ENCODE peak calls at places on chromosome 5, in four cellular contexts. B is K562, Y is GM12878, L is HepG2. V is an unnamed sample.

GRCh38 chr5:158287643-158288228 is 428.8 kb upstream of the CLINT1 start:
- DNase-seq in B (no peak), Y (no peak), L (no peak), V (peak; percentile 51)

GRCh38 chr5:7850241-7850532 is 746 bp downstream of the CFAP90 start:
- DNase-seq in B (no peak), Y (no peak), L (peak; percentile 6), V (no peak)

GRCh38 chr5:147226512-147226911 is 8.3 kb upstream of the STK32A start:
- DNase-seq in B (no peak), Y (no peak), L (no peak), V (no peak)

GRCh38 chr5:111932207-111932606 is 175.2 kb upstream of the NREP start:
- DNase-seq in B (no peak), Y (no peak), L (no peak), V (no peak)

GRCh38 chr5:96433066-96433447 is at the start of gene PCSK1:
- DNase-seq in B (no peak), Y (no peak), L (no peak), V (no peak)

GRCh38 chr5:2895196-2895595 is 143.7 kb upstream of the IRX2 start:
- DNase-seq in B (no peak), Y (no peak), L (no peak), V (no peak)

GRCh38 chr5:154166901-154167791 is 23.4 kb upstream of the GALNT10 start:
- DNase-seq in B (no peak), Y (no peak), L (no peak), V (no peak)

GRCh38 chr5:61881821-61882220 is 424.2 kb upstream of the KIF2A start:
- DNase-seq in B (no peak), Y (no peak), L (no peak), V (no peak)

GRCh38 chr5:92353107-92354030 is 970.3 kb upstream of the ARRDC3 start:
- DNase-seq in B (no peak), Y (no peak), L (peak; percentile 71), V (no peak)

GRCh38 chr5:150658699-150659265 is 2.3 kb upstream of the MYOZ3 start:
- DNase-seq in B (no peak), Y (no peak), L (no peak), V (peak; percentile 26)

GRCh38 chr5:60700347-60700815 is 415 bp upstream of the DEPDC1B start:
- DNase-seq in B (peak; percentile 43), Y (no peak), L (peak; percentile 27), V (no peak)

GRCh38 chr5:1524799-1525623 is 1.3 kb upstream of the LPCAT1 start:
- DNase-seq in B (no peak), Y (no peak), L (no peak), V (no peak)

GRCh38 chr5:172187118-172188032 is 649 bp downstream of the STK10 start:
- DNase-seq in B (peak; percentile 76), Y (no peak), L (peak; percentile 44), V (peak; percentile 49)

GRCh38 chr5:132822650-132823480 is 7.6 kb downstream of the SHROOM1 start:
- DNase-seq in B (no peak), Y (no peak), L (no peak), V (no peak)

GRCh38 chr5:151094054-151094858 is 13.4 kb upstream of the TNIP1 start:
- DNase-seq in B (no peak), Y (no peak), L (no peak), V (no peak)

GRCh38 chr5:72467987-72468386 is 39.2 kb downstream of the ZNF366 start:
- DNase-seq in B (no peak), Y (no peak), L (no peak), V (peak; percentile 34)

GRCh38 chr5:156094001-156094400 is 233.0 kb upstream of the SGCD start:
- DNase-seq in B (no peak), Y (no peak), L (no peak), V (no peak)

GRCh38 chr5:132203916-132204315 is 23.7 kb downstream of the P4HA2 start:
- DNase-seq in B (no peak), Y (no peak), L (no peak), V (no peak)

GRCh38 chr5:175718401-175719108 is 60.7 kb downstream of the HRH2 start:
- DNase-seq in B (peak; percentile 58), Y (no peak), L (no peak), V (no peak)

GRCh38 chr5:145804701-145805100 is 30.4 kb downstream of the PRELID2 start:
- DNase-seq in B (no peak), Y (no peak), L (no peak), V (no peak)

GRCh38 chr5:17302138-17302537 is 84.7 kb downstream of the BASP1 start:
- DNase-seq in B (no peak), Y (no peak), L (no peak), V (no peak)

GRCh38 chr5:177432143-177432904 is 5.8 kb downstream of the GRK6 start:
- DNase-seq in B (no peak), Y (no peak), L (no peak), V (no peak)

GRCh38 chr5:126884269-126884819 is 107.4 kb downstream of the LMNB1 start:
- DNase-seq in B (peak; percentile 95), Y (no peak), L (no peak), V (peak; percentile 93)

GRCh38 chr5:117652001-117652639 is 1077.5 kb upstream of the SEMA6A start:
- DNase-seq in B (no peak), Y (no peak), L (no peak), V (no peak)

GRCh38 chr5:14665949-14666741 is 1.6 kb downstream of the OTULIN start:
- DNase-seq in B (peak; percentile 64), Y (no peak), L (peak; percentile 41), V (peak; percentile 15)

GRCh38 chr5:5031665-5032064 is 108.5 kb upstream of the ADAMTS16 start:
- DNase-seq in B (no peak), Y (no peak), L (no peak), V (no peak)

GRCh38 chr5:55868846-55869245 is 17.7 kb downstream of the IL31RA start:
- DNase-seq in B (peak; percentile 19), Y (no peak), L (peak; percentile 19), V (peak; percentile 99)

GRCh38 chr5:133744030-133744645 is 131.8 kb upstream of the FSTL4 start:
- DNase-seq in B (no peak), Y (no peak), L (no peak), V (no peak)

GRCh38 chr5:159496773-159497172 is 166.5 kb upstream of the IL12B start:
- DNase-seq in B (no peak), Y (no peak), L (no peak), V (no peak)

GRCh38 chr5:107217721-107218130 is 453.0 kb downstream of the EFNA5 start:
- DNase-seq in B (no peak), Y (no peak), L (no peak), V (peak; percentile 33)

GRCh38 chr5:53035868-53036381 is 46.8 kb downstream of the ITGA2 start:
- DNase-seq in B (peak; percentile 20), Y (no peak), L (no peak), V (peak; percentile 28)

GRCh38 chr5:56610093-56610698 is 205.2 kb upstream of the MAP3K1 start:
- DNase-seq in B (no peak), Y (no peak), L (no peak), V (no peak)

GRCh38 chr5:151106073-151106472 is 25.2 kb upstream of the TNIP1 start:
- DNase-seq in B (no peak), Y (no peak), L (no peak), V (no peak)

GRCh38 chr5:59287361-59287760 is 606.2 kb downstream of the PDE4D start:
- DNase-seq in B (no peak), Y (no peak), L (no peak), V (no peak)

GRCh38 chr5:180197016-180197702 is 11.9 kb downstream of the RASGEF1C start:
- DNase-seq in B (no peak), Y (no peak), L (no peak), V (no peak)

GRCh38 chr5:177133119-177133844 is at the start of gene NSD1:
- DNase-seq in B (peak; percentile 95), Y (peak; percentile 42), L (no peak), V (peak; percentile 75)

GRCh38 chr5:95863383-95863757 is 40.8 kb upstream of the GLRX start:
- DNase-seq in B (no peak), Y (no peak), L (peak; percentile 69), V (no peak)

GRCh38 chr5:28862137-28862859 is 1823.9 kb upstream of the CDH9 start:
- DNase-seq in B (no peak), Y (no peak), L (peak; percentile 1), V (no peak)

GRCh38 chr5:122699226-122699625 is 75.7 kb upstream of the SNX2 start:
- DNase-seq in B (no peak), Y (no peak), L (no peak), V (no peak)

GRCh38 chr5:122704247-122705036 is 70.4 kb upstream of the SNX2 start:
- DNase-seq in B (peak; percentile 46), Y (no peak), L (peak; percentile 45), V (peak; percentile 39)

GRCh38 chr5:122702524-122702875 is 72.4 kb upstream of the SNX2 start:
- DNase-seq in B (no peak), Y (no peak), L (no peak), V (no peak)

GRCh38 chr5:122703214-122703613 is 71.7 kb upstream of the SNX2 start:
- DNase-seq in B (no peak), Y (no peak), L (no peak), V (no peak)

GRCh38 chr5:122701640-122702523 is 73.0 kb upstream of the SNX2 start:
- DNase-seq in B (no peak), Y (peak; percentile 69), L (no peak), V (no peak)
- H2AFZ ChIP-seq in B (no peak overlapping the region), Y (peak overlapping the region; percentile 49), L (no peak overlapping the region), V (no peak overlapping the region)

GRCh38 chr5:115415143-115415491 is 118.7 kb upstream of the CCDC112 start:
- DNase-seq in B (no peak), Y (no peak), L (peak; percentile 39), V (peak; percentile 57)
- TF ChIP-seq MYC in B (no peak), Y (no peak), L (no peak), V (no peak)

GRCh38 chr5:76099286-76099702 is 16.1 kb downstream of the SV2C start:
- DNase-seq in B (no peak), Y (peak; percentile 43), L (no peak), V (no peak)
- H3K9ac ChIP-seq in B (no peak overlapping the region), Y (no peak overlapping the region), L (no peak overlapping the region), V (no peak overlapping the region)

DNA sequence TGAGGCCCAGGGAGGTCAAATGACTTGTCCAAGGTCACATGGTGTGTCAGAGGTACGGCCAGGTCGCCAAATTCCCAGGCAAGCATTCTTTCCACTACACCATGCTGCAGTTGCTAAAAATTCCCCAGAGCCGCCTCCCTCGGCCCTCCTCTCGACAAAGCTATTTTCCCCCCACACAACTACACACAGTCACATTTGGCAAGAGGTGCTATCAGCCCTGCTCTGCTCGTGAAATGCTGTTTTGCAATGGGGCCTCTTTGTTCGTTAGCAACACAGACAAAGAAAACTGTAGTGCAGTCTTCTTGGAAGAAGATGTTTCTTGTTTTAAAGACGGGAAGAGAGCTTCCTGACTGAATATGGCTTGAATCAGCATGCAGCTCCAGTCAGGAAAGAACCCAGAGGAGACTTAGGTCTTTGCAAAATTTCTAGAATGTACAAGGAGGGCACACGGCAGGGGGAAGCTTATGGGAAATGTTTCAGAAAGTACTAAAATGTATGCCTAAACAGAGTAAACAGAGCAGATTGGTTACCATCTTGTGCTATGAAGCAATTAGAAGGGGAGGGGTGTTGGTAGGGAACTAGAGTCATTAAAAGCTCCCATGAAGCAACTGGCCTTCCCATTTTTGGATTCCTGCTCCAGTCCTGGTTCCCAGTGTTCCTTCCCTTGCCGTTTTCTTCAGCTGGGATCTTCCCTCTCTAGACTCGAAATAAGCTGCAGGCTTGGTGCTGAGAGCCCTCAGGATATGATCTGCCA is 14.2 kb downstream of the SLIT3 start:
- DNase-seq in B (no peak), Y (no peak), L (no peak), V (no peak)
- H2AFZ ChIP-seq in B (no peak overlapping the region), Y (no peak overlapping the region), L (no peak overlapping the region), V (no peak overlapping the region)